ENCODE peak calls at places on chromosomes 4 and X, in five cellular contexts. One of them, this sample, is unnamed.

GRCh38 chrX:69285881-69286545 is 120.8 kb upstream of the PJA1 start:
- DNase-seq in amygdala: no peak
- DNase-seq in AG08396: peak
- DNase-seq in NCI-H1092: peak
- DNase-seq in SW480: no peak
- DNase-seq in this sample: peak

GRCh38 chrX:68842351-68842750 is 13.5 kb downstream of the EFNB1 start:
- DNase-seq in SW480: no peak
- DNase-seq in amygdala: no peak
- DNase-seq in NCI-H1092: no peak
- DNase-seq in AG08396: no peak
- DNase-seq in this sample: no peak

GRCh38 chr4:186930024-186930423 is 206.4 kb upstream of the FAT1 start:
- DNase-seq in NCI-H1092: no peak
- DNase-seq in AG08396: no peak
- DNase-seq in SW480: no peak
- DNase-seq in amygdala: no peak
- DNase-seq in this sample: no peak

GRCh38 chr4:118175506-118175905 is 141.2 kb downstream of the NDST3 start:
- DNase-seq in amygdala: no peak
- DNase-seq in AG08396: no peak
- DNase-seq in NCI-H1092: no peak
- DNase-seq in SW480: no peak
- DNase-seq in this sample: no peak

GRCh38 chr4:151325320-151326246 is at the start of gene SH3D19:
- DNase-seq in SW480: peak
- DNase-seq in AG08396: peak
- DNase-seq in amygdala: peak
- DNase-seq in NCI-H1092: no peak
- DNase-seq in this sample: peak

GRCh38 chrX:68307767-68308166 is 125.5 kb downstream of the OPHN1 start:
- DNase-seq in AG08396: peak
- DNase-seq in SW480: peak
- DNase-seq in amygdala: no peak
- DNase-seq in NCI-H1092: no peak
- DNase-seq in this sample: no peak

GRCh38 chrX:103310592-103311400 is at the start of gene BEX2:
- DNase-seq in NCI-H1092: peak
- DNase-seq in amygdala: peak
- DNase-seq in AG08396: peak
- DNase-seq in SW480: peak
- DNase-seq in this sample: peak

GRCh38 chr4:186623546-186623945 is 68.2 kb upstream of the MTNR1A start:
- DNase-seq in NCI-H1092: no peak
- DNase-seq in amygdala: no peak
- DNase-seq in SW480: no peak
- DNase-seq in AG08396: no peak
- DNase-seq in this sample: no peak

GRCh38 chr4:46931981-46932380 is 22.9 kb upstream of the COX7B2 start:
- DNase-seq in NCI-H1092: no peak
- DNase-seq in SW480: no peak
- DNase-seq in amygdala: no peak
- DNase-seq in AG08396: peak
- DNase-seq in this sample: peak

GRCh38 chr4:86935499-86935832 is 655 bp downstream of the AFF1 start:
- DNase-seq in AG08396: no peak
- DNase-seq in SW480: no peak
- DNase-seq in NCI-H1092: no peak
- DNase-seq in amygdala: no peak
- DNase-seq in this sample: peak

GRCh38 chrX:130117166-130117565 is 6.9 kb upstream of the ELF4 start:
- DNase-seq in AG08396: no peak
- DNase-seq in NCI-H1092: no peak
- DNase-seq in SW480: no peak
- DNase-seq in amygdala: no peak
- DNase-seq in this sample: no peak

GRCh38 chrX:11611965-11612364 is 53.8 kb downstream of the ARHGAP6 start:
- DNase-seq in SW480: no peak
- DNase-seq in AG08396: no peak
- DNase-seq in NCI-H1092: no peak
- DNase-seq in amygdala: no peak
- DNase-seq in this sample: no peak

GRCh38 chr4:85298037-85298436 is 176.9 kb upstream of the ARHGAP24 start:
- DNase-seq in NCI-H1092: no peak
- DNase-seq in amygdala: no peak
- DNase-seq in AG08396: no peak
- DNase-seq in SW480: no peak
- DNase-seq in this sample: no peak

GRCh38 chr4:19776021-19776459 is 475.7 kb upstream of the SLIT2 start:
- DNase-seq in NCI-H1092: peak
- DNase-seq in SW480: no peak
- DNase-seq in AG08396: peak
- DNase-seq in amygdala: no peak
- DNase-seq in this sample: no peak

GRCh38 chr4:11463707-11464106 is 35.0 kb upstream of the HS3ST1 start:
- DNase-seq in AG08396: no peak
- DNase-seq in NCI-H1092: no peak
- DNase-seq in amygdala: no peak
- DNase-seq in SW480: no peak
- DNase-seq in this sample: no peak

GRCh38 chr4:142407569-142407968 is 438.5 kb downstream of the INPP4B start:
- DNase-seq in AG08396: no peak
- DNase-seq in NCI-H1092: no peak
- DNase-seq in SW480: no peak
- DNase-seq in amygdala: no peak
- DNase-seq in this sample: no peak

GRCh38 chr4:2914220-2915126 is 48.7 kb downstream of the NOP14 start:
- DNase-seq in SW480: no peak
- DNase-seq in amygdala: no peak
- DNase-seq in AG08396: no peak
- DNase-seq in NCI-H1092: no peak
- DNase-seq in this sample: no peak

GRCh38 chr4:78320353-78320935 is 231.1 kb upstream of the ANXA3 start:
- DNase-seq in NCI-H1092: no peak
- DNase-seq in SW480: no peak
- DNase-seq in AG08396: no peak
- DNase-seq in amygdala: no peak
- DNase-seq in this sample: no peak

GRCh38 chr4:76615999-76616398 is 181.0 kb downstream of the SHROOM3 start:
- DNase-seq in SW480: no peak
- DNase-seq in amygdala: no peak
- DNase-seq in NCI-H1092: no peak
- DNase-seq in AG08396: no peak
- DNase-seq in this sample: no peak